ENCODE peak calls at places on chromosomes 16 and 17, in six cellular contexts. R is dorsolateral prefrontal cortex; M is right lobe of liver; Q is esophagus squamous epithelium; N is CD8-positive, alpha-beta T cell; X is WTC11. P is an unnamed sample.

GRCh38 chr16:19844945-19845641 is 39.6 kb downstream of the GPRC5B start:
- DNase-seq in R (no peak), M (no peak), Q (no peak), N (no peak), X (no peak), P (no peak)

GRCh38 chr17:2171725-2172446 is 117.0 kb downstream of the HIC1 start:
- DNase-seq in R (peak; percentile 36), M (peak; percentile 82), Q (no peak), N (no peak), X (no peak), P (no peak)

GRCh38 chr17:37770631-37771518 is 26.0 kb upstream of the HNF1B start:
- DNase-seq in R (peak; percentile 46), M (peak; percentile 71), Q (no peak), N (no peak), X (peak; percentile 80), P (peak; percentile 73)

GRCh38 chr16:60230666-60231065 is 1496.5 kb upstream of the GOT2 start:
- DNase-seq in R (no peak), M (no peak), Q (no peak), N (no peak), X (no peak), P (no peak)

GRCh38 chr17:50905460-50905803 is 39.3 kb upstream of the TOB1 start:
- DNase-seq in R (no peak), M (peak; percentile 87), Q (no peak), N (no peak), X (peak; percentile 43), P (no peak)

GRCh38 chr17:69858460-69858859 is 216.6 kb upstream of the KCNJ16 start:
- DNase-seq in R (no peak), M (no peak), Q (no peak), N (no peak), X (no peak), P (no peak)

GRCh38 chr17:43015579-43015978 is 6.6 kb downstream of the VAT1 start:
- DNase-seq in R (no peak), M (peak; percentile 58), Q (no peak), N (no peak), X (no peak), P (no peak)

GRCh38 chr16:56789360-56789759 is 59.4 kb downstream of the NUP93 start:
- DNase-seq in R (peak; percentile 44), M (no peak), Q (no peak), N (no peak), X (no peak), P (no peak)

GRCh38 chr16:19130852-19131808 is 17.4 kb downstream of the ITPRIPL2 start:
- DNase-seq in R (no peak), M (no peak), Q (no peak), N (no peak), X (no peak), P (peak; percentile 16)

GRCh38 chr16:12066823-12067222 is 90.3 kb downstream of the SNX29 start:
- DNase-seq in R (no peak), M (no peak), Q (no peak), N (no peak), X (no peak), P (no peak)

GRCh38 chr17:6639014-6639650 is 1.4 kb downstream of the KIAA0753 start:
- DNase-seq in R (no peak), M (no peak), Q (no peak), N (no peak), X (no peak), P (no peak)

GRCh38 chr16:4979164-4979563 is 21.0 kb downstream of the SEC14L5 start:
- DNase-seq in R (no peak), M (no peak), Q (no peak), N (no peak), X (no peak), P (no peak)

GRCh38 chr16:84501077-84501735 is 3.3 kb downstream of the MEAK7 start:
- DNase-seq in R (no peak), M (peak; percentile 42), Q (no peak), N (no peak), X (no peak), P (no peak)

GRCh38 chr17:11932337-11932898 is 64.9 kb downstream of the ZNF18 start:
- DNase-seq in R (no peak), M (no peak), Q (no peak), N (no peak), X (no peak), P (no peak)

GRCh38 chr16:1088295-1089170 is 7.5 kb downstream of the C1QTNF8 start:
- DNase-seq in R (no peak), M (no peak), Q (no peak), N (no peak), X (no peak), P (no peak)

GRCh38 chr17:39563476-39563875 is 44.2 kb downstream of the NEUROD2 start:
- DNase-seq in R (no peak), M (no peak), Q (no peak), N (no peak), X (peak; percentile 46), P (peak; percentile 39)

GRCh38 chr16:88451586-88452484 is 1.2 kb upstream of the ZFPM1 start:
- DNase-seq in R (no peak), M (no peak), Q (no peak), N (no peak), X (no peak), P (no peak)

GRCh38 chr17:2262146-2262587 is 41.4 kb downstream of the SMG6 start:
- DNase-seq in R (no peak), M (no peak), Q (no peak), N (no peak), X (no peak), P (no peak)

GRCh38 chr17:17849147-17849820 is 12.5 kb upstream of the SREBF1 start:
- DNase-seq in R (peak; percentile 64), M (peak; percentile 82), Q (no peak), N (peak; percentile 77), X (no peak), P (no peak)

GRCh38 chr16:52976539-52977167 is 76.0 kb downstream of the CHD9NB start:
- DNase-seq in R (no peak), M (no peak), Q (no peak), N (no peak), X (no peak), P (no peak)
- TF ChIP-seq CTCF in R (no peak), M (peak; percentile 41), Q (peak; percentile 24), N (no peak), X (no peak), P (no peak)

GRCh38 chr17:79043931-79044320 is 20.0 kb downstream of the C1QTNF1 start:
- DNase-seq in R (no peak), M (no peak), Q (no peak), N (no peak), X (no peak), P (no peak)

GRCh38 chr17:79044462-79044861 is 20.5 kb downstream of the C1QTNF1 start:
- DNase-seq in R (no peak), M (no peak), Q (no peak), N (no peak), X (no peak), P (no peak)

GRCh38 chr17:79046501-79047280 is 22.7 kb downstream of the C1QTNF1 start:
- DNase-seq in R (no peak), M (no peak), Q (no peak), N (no peak), X (no peak), P (no peak)

GRCh38 chr17:79045830-79046500 is 22.0 kb downstream of the C1QTNF1 start:
- DNase-seq in R (peak; percentile 77), M (peak; percentile 76), Q (no peak), N (peak; percentile 45), X (peak; percentile 84), P (peak; percentile 88)

GRCh38 chr17:79045001-79045729 is 21.2 kb downstream of the C1QTNF1 start:
- DNase-seq in R (no peak), M (no peak), Q (no peak), N (no peak), X (no peak), P (no peak)
- TF ChIP-seq CTCF in R (no peak), M (no peak), Q (no peak), N (no peak), X (no peak), P (no peak)

DNA sequence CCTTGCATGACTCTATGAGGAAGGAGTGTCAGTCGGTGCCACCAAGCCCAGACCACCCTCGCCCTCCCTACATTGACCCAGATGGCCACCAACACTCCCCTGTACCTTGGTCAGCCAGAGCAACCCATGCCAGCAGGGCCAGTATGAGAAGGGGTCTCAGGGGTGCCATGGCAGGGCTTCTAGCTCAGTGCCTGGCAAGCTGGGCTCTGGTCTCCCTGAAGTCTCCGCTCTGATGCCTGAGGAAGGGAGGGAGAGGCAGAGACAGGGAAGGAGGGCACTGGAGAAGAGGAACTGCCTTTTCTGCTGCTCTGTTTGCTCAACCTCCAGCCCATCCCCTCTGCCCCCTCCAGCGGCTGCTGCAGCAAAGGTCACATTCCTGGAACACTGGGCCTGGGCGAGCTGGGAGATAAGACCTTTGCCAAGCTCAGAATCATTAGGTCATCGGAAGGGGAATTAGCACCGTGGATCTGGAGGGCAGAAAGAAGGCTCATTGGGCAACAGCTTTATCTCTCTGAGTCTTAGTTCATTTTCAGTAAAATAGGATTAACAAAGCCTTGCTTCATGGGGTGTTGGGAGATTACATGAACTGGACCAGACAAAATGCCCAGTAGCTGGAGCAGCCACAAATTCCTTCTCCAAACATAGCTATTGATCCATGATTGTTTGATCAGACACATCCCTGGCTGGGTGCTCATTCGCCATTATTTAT is at the start of gene VTN:
- DNase-seq in R (no peak), M (peak; percentile 93), Q (no peak), N (no peak), X (peak; percentile 56), P (no peak)
- TF ChIP-seq CTCF in R (no peak), M (peak; percentile 5), Q (no peak), N (no peak), X (no peak), P (no peak)

GRCh38 chr16:30998852-30999761 is 11.3 kb downstream of the STX1B start:
- DNase-seq in R (peak; percentile 33), M (peak; percentile 78), Q (no peak), N (no peak), X (no peak), P (no peak)
- TF ChIP-seq CTCF in R (no peak), M (no peak), Q (no peak), N (no peak), X (no peak), P (no peak)

P was measured in endothelial cell.